ENCODE peak calls at places on chromosomes 2 and 18, in four cellular contexts. P is GM12878, F is HepG2, Q is K562. L is an unnamed sample.

GRCh38 chr2:164523026-164523425 is 98.3 kb downstream of the GRB14 start:
- DNase-seq in P (no peak), F (no peak), Q (no peak), L (no peak)

GRCh38 chr18:34493099-34493544 is 217.0 kb upstream of the DTNA start:
- DNase-seq in P (no peak), F (peak), Q (no peak), L (peak)

GRCh38 chr2:45649457-45649854 is 2.0 kb upstream of the PRKCE start:
- DNase-seq in P (no peak), F (no peak), Q (no peak), L (no peak)

GRCh38 chr2:164719996-164720941 is 99.0 kb upstream of the GRB14 start:
- DNase-seq in P (no peak), F (no peak), Q (no peak), L (no peak)

GRCh38 chr2:239778861-239779591 is 246.1 kb downstream of the NDUFA10 start:
- DNase-seq in P (no peak), F (no peak), Q (no peak), L (peak)

GRCh38 chr18:55585586-55586521 is 2.1 kb downstream of the TCF4 start:
- DNase-seq in P (no peak), F (no peak), Q (no peak), L (no peak)

GRCh38 chr2:152349416-152349815 is 14.4 kb downstream of the FMNL2 start:
- DNase-seq in P (no peak), F (no peak), Q (no peak), L (no peak)

GRCh38 chr2:240820014-240820606 is at the start of gene KIF1A:
- DNase-seq in P (no peak), F (no peak), Q (no peak), L (peak)

GRCh38 chr2:79370976-79371550 is 141.8 kb upstream of the CTNNA2 start:
- DNase-seq in P (no peak), F (no peak), Q (no peak), L (no peak)

DNA sequence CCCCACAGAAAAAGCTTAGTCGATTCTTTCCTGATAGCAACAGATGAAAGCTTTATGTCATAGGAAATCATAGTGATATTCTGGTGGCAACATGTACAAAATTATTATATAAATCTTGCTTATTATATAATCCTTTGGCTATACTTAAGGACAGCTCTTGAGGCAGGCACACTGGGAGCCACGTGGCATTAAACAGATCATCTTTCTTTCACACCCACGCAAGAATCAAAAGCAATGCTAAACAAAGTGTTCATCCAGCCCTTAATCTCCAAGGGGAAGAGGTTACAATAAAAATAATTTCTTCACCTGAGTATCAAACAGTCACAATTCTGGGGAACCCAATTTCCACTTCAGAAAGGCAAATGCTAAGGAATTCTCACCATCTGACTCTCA is 57.8 kb downstream of the CYB5A start:
- DNase-seq in P (no peak), F (no peak), Q (no peak), L (no peak)
- TF ChIP-seq POLR2AphosphoS5 in P (no peak), F (no peak), Q (no peak), L (no peak)

GRCh38 chr18:10054366-10054765 is 140.6 kb downstream of the VAPA start:
- DNase-seq in P (no peak), F (no peak), Q (no peak), L (no peak)

GRCh38 chr18:10052871-10053270 is 139.1 kb downstream of the VAPA start:
- DNase-seq in P (no peak), F (no peak), Q (no peak), L (no peak)

GRCh38 chr18:10053861-10054260 is 140.0 kb downstream of the VAPA start:
- DNase-seq in P (no peak), F (no peak), Q (no peak), L (no peak)

GRCh38 chr18:10050956-10051355 is 137.1 kb downstream of the VAPA start:
- DNase-seq in P (no peak), F (no peak), Q (no peak), L (no peak)

GRCh38 chr18:10051877-10052631 is 138.2 kb downstream of the VAPA start:
- DNase-seq in P (no peak), F (peak), Q (no peak), L (peak)
- TF ChIP-seq EP300 in P (no peak), F (no peak), Q (no peak), L (no peak)

GRCh38 chr18:48928787-48929186 is 22.0 kb downstream of the SMAD7 start:
- DNase-seq in P (peak), F (peak), Q (no peak), L (peak)

GRCh38 chr18:48930926-48931325 is 19.8 kb downstream of the SMAD7 start:
- DNase-seq in P (no peak), F (no peak), Q (no peak), L (no peak)

GRCh38 chr18:48927286-48928080 is 23.3 kb downstream of the SMAD7 start:
- DNase-seq in P (no peak), F (no peak), Q (no peak), L (no peak)

GRCh38 chr18:48929951-48930713 is 20.6 kb downstream of the SMAD7 start:
- DNase-seq in P (no peak), F (peak), Q (no peak), L (peak)

DNA sequence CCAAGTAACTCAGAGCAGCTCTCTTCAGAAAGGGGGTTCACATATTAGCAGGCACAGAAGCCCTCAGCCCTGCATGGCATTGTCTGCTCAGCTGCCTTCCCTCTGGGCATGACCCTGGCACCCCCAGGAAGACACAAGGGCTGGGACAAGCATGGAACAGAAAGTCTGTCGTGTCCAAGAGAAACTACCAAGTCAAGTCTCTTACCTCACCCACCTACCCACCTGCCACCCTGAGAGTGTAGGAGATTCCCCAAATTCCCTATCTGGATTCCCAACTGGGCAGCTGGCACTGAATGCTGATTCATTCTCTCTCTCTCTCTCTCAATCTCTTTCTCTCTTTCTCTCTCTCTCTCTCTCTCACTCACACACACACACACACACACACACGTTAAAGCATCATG is 21.6 kb downstream of the SMAD7 start:
- DNase-seq in P (no peak), F (no peak), Q (no peak), L (no peak)
- H3K4me3 ChIP-seq in P (peak), F (no peak), Q (no peak), L (no peak)

DNA sequence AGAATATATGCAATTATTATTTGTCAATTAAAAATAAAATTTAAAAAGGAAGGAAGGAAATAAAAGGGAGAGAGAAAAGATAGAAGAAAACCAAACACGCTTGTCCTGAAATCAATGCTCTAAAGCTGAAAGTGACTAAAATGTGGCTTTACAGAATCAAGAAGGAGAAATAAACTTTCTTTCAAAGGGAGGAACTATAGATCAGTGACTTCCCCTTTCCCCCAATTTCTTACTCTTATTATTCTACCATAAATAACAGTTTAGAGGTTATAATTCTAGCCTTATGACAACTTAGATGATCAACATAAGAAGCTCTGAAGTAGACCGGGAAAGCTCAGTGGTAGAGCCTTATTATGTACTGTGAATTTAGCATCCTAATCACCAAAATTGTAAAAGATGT is 122.5 kb downstream of the ARHGAP15 start:
- DNase-seq in P (no peak), F (no peak), Q (no peak), L (no peak)
- TF ChIP-seq POLR2AphosphoS5 in P (no peak), F (no peak), Q (no peak), L (no peak)

DNA sequence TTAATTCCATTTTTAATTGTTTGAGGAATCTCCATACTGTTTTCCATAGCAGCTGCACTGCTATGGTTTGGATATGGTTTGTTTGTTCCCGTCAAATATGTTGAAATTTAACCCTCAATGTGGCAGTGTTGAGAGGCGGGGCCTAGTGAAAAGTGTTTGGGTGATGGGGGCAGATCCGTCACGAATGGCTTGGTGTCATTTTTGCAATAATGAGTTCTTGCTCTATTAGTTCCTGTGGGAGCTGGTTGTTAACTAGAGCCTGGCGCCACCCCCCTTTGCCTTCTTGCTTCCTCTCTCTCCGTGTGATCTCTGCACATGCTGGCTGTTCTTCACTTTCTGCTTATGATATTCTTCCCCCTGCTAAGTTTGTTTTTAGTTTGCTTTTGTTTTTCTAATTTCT is 71.4 kb upstream of the LDLRAD4 start:
- DNase-seq in P (no peak), F (peak), Q (no peak), L (no peak)
- TF ChIP-seq EP300 in P (no peak), F (no peak), Q (no peak), L (no peak)

GRCh38 chr18:11520536-11520935 is 88.9 kb upstream of the SLC35G4 start:
- DNase-seq in P (no peak), F (no peak), Q (no peak), L (no peak)

GRCh38 chr18:11521853-11522252 is 87.5 kb upstream of the SLC35G4 start:
- DNase-seq in P (no peak), F (no peak), Q (no peak), L (no peak)

GRCh38 chr18:11518788-11519685 is 90.4 kb upstream of the SLC35G4 start:
- DNase-seq in P (no peak), F (peak), Q (peak), L (no peak)

GRCh38 chr18:11522992-11523391 is 86.4 kb upstream of the SLC35G4 start:
- DNase-seq in P (no peak), F (no peak), Q (no peak), L (no peak)

GRCh38 chr18:11523809-11524208 is 85.6 kb upstream of the SLC35G4 start:
- DNase-seq in P (no peak), F (no peak), Q (no peak), L (no peak)
- H3K4me3 ChIP-seq in P (no peak), F (no peak), Q (no peak), L (no peak)

GRCh38 chr2:31171142-31171541 is 32.9 kb upstream of the GALNT14 start:
- DNase-seq in P (no peak), F (no peak), Q (no peak), L (no peak)

GRCh38 chr2:31168291-31168690 is 30.1 kb upstream of the GALNT14 start:
- DNase-seq in P (no peak), F (no peak), Q (no peak), L (no peak)

GRCh38 chr2:31170071-31170698 is 31.9 kb upstream of the GALNT14 start:
- DNase-seq in P (peak), F (peak), Q (peak), L (peak)
- TF ChIP-seq POLR2AphosphoS5 in P (no peak), F (no peak), Q (no peak), L (no peak)

DNA sequence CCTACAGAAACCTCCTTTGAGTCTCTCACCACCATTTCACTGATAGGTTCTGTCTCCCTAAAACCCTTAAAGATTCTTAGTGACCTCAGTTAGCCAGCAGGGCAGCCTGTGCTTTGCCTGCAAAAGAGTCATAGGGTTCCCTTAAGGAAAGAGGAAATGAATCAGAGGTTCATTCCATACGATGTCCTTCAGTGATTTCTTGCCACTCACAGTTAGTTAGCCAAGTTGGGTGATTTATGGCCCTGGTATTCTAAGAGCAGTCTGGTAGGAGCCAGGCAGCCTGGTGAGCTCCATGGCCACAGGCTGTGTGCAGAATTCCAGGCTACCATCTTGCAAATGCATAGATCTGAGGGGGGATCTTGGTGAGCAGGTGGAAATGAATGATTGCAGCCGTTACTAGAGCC is 18.7 kb upstream of the CCBE1 start:
- DNase-seq in P (no peak), F (no peak), Q (no peak), L (no peak)
- TF ChIP-seq EP300 in P (no peak), F (no peak), Q (no peak), L (no peak)

GRCh38 chr2:177243073-177243472 is 21.5 kb downstream of the NFE2L2 start:
- DNase-seq in P (no peak), F (no peak), Q (no peak), L (no peak)

GRCh38 chr2:177244244-177244771 is 20.2 kb downstream of the NFE2L2 start:
- DNase-seq in P (no peak), F (no peak), Q (no peak), L (no peak)

GRCh38 chr2:177245010-177245422 is 19.5 kb downstream of the NFE2L2 start:
- DNase-seq in P (no peak), F (no peak), Q (peak), L (no peak)

GRCh38 chr2:177242136-177242987 is 22.2 kb downstream of the NFE2L2 start:
- DNase-seq in P (no peak), F (peak), Q (peak), L (no peak)

GRCh38 chr2:177243476-177243875 is 21.1 kb downstream of the NFE2L2 start:
- DNase-seq in P (no peak), F (no peak), Q (no peak), L (no peak)
- H3K4me3 ChIP-seq in P (no peak), F (no peak), Q (no peak), L (no peak)

GRCh38 chr18:9184998-9185613 is 48.5 kb downstream of the ANKRD12 start:
- DNase-seq in P (no peak), F (no peak), Q (no peak), L (no peak)
- TF ChIP-seq POLR2AphosphoS5 in P (no peak), F (no peak), Q (no peak), L (no peak)

L was measured in stomach.